ENCODE peak calls at places on chromosomes 1 and 21, in ten cellular contexts. V is cardiac fibroblast, I is Caco-2, O is HCT116, L is fibroblast of lung, W is psoas muscle, P is fibroblast of pulmonary artery, A is A673, Y is esophagus muscularis mucosa, X is PC-9. K is an unnamed sample.
A peak's percentile ranks its signal among the peaks of the same experiment; 100 is the strongest.

GRCh38 chr1:15923241-15923640 is 52.7 kb downstream of the ZBTB17 start:
- DNase-seq in V (peak; percentile 69), I (no peak), O (no peak), L (peak; percentile 49), W (no peak), P (peak; percentile 75), A (no peak), Y (no peak), X (peak; percentile 45), K (no peak)

GRCh38 chr1:234771642-234772344 is 161.8 kb upstream of the IRF2BP2 start:
- DNase-seq in V (no peak), I (no peak), O (no peak), L (no peak), W (no peak), P (no peak), A (peak; percentile 3), Y (no peak), X (peak; percentile 67), K (no peak)

GRCh38 chr1:227322376-227322775 is 4.1 kb upstream of the CDC42BPA start:
- DNase-seq in V (no peak), I (no peak), O (no peak), L (no peak), W (no peak), P (no peak), A (no peak), Y (no peak), X (no peak), K (no peak)

GRCh38 chr1:166062695-166063094 is 104.1 kb downstream of the FAM78B start:
- DNase-seq in V (no peak), I (no peak), O (no peak), L (no peak), W (no peak), P (no peak), A (no peak), Y (no peak), X (no peak), K (no peak)

GRCh38 chr1:155295942-155296267 is 5.3 kb downstream of the PKLR start:
- DNase-seq in V (no peak), I (no peak), O (no peak), L (no peak), W (no peak), P (no peak), A (no peak), Y (no peak), X (no peak), K (no peak)

GRCh38 chr1:238239343-238239742 is 348.6 kb upstream of the ZP4 start:
- DNase-seq in V (no peak), I (no peak), O (no peak), L (no peak), W (no peak), P (no peak), A (no peak), Y (no peak), X (no peak), K (no peak)

GRCh38 chr1:33055210-33055991 is 18.7 kb upstream of the AK2 start:
- DNase-seq in V (peak; percentile 95), I (peak; percentile 74), O (peak; percentile 90), L (peak; percentile 91), W (peak; percentile 88), P (peak; percentile 94), A (peak; percentile 64), Y (peak; percentile 93), X (peak; percentile 85), K (peak; percentile 94)

GRCh38 chr1:84689514-84690396 is 506 bp downstream of the SSX2IP start:
- DNase-seq in V (peak; percentile 54), I (peak; percentile 54), O (no peak), L (peak; percentile 49), W (peak; percentile 70), P (peak; percentile 50), A (peak; percentile 72), Y (peak; percentile 92), X (no peak), K (no peak)

GRCh38 chr1:64215576-64215975 is 12.2 kb downstream of the UBE2U start:
- DNase-seq in V (no peak), I (no peak), O (no peak), L (no peak), W (no peak), P (no peak), A (no peak), Y (no peak), X (no peak), K (no peak)

GRCh38 chr1:64223329-64224151 is 20.1 kb downstream of the UBE2U start:
- DNase-seq in V (peak; percentile 70), I (no peak), O (no peak), L (peak; percentile 95), W (no peak), P (peak; percentile 75), A (no peak), Y (no peak), X (peak; percentile 74), K (no peak)

GRCh38 chr1:64220241-64220640 is 16.8 kb downstream of the UBE2U start:
- DNase-seq in V (peak; percentile 49), I (no peak), O (no peak), L (peak; percentile 52), W (no peak), P (peak; percentile 20), A (no peak), Y (no peak), X (no peak), K (no peak)
- H3K4me3 ChIP-seq in V (no peak overlapping the region), I (no peak overlapping the region), O (no peak overlapping the region), L (no peak overlapping the region), W (no peak overlapping the region), P (no peak overlapping the region), A (no peak overlapping the region), Y (no peak overlapping the region), X (no peak overlapping the region), K (no peak overlapping the region)

DNA sequence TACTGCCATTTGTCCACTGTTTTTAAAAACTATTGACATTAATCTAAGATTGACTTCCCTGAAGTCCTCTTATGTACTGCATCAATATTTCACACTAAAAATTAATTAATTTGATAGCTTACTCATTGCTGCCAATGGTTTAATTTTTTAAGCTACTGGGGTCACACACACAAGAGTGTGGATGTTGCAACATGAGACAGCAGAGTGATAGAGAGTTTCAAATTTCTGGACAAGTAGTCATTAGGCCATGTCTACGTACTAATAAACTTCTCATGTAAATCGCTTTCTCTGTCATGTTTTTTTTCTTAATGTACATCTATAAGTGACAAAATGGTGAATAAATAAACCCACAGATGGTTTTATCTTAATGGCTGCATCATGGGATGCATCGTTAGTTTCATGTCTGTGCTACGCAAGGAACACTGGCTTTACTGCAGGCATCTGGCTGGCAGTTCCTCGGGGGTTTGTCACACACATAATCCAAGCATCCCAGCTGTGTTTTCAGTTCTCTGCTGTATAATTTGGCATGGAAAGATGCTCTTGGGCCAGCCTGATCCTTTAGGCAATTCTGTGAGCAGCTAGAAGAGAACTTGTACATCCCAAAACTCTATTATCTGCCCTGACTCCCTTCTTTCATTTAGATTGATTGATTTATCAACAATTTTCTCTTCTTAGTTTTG is 16.4 kb upstream of the CHODL start:
- DNase-seq in V (no peak), I (no peak), O (no peak), L (no peak), W (no peak), P (no peak), A (no peak), Y (no peak), X (no peak), K (no peak)
- TF ChIP-seq CTCF in V (no peak), I (no peak), O (no peak), L (no peak), W (no peak), P (no peak), A (no peak), Y (no peak), X (no peak), K (no peak)

DNA sequence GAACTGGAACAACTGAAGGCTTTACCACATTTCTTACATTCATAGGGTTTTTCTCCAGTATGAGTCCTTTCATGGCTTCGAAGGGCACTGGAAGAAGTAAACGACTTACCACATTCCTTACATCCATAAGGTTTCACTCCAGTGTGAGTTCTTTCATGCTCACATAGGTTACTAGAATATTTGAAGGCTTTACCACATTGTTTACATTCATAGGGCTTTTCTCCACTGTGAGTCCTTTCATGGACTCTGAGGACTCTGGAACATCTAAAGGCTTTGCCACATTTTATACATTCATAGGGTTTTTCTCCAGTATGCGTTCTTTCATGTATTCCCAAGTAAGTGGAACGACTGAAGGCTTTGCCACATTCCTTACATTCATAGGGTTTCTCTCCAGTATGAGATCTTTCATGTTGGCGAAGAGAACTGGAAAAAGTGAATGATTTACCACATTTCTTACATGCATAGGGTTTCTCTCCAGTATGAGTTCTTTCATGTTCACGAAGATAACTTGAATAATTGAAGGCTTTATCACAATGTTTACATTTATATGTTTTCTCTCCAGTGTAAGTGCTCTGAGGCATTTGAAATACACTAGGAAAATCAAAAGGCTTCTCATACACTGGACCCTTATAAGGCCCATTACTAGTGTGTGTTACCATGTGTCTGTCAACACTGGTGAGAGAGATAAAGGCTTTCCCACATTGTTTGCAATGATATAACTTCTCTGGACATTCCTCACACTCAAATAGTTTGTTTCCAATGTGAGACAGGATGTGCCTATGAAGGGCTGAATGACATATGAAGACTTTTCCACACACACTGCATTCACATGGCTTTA is 29.8 kb upstream of the ZNF695 start:
- DNase-seq in V (no peak), I (no peak), O (no peak), L (no peak), W (no peak), P (no peak), A (no peak), Y (no peak), X (no peak), K (no peak)
- H3K4me3 ChIP-seq in V (no peak overlapping the region), I (no peak overlapping the region), O (no peak overlapping the region), L (no peak overlapping the region), W (no peak overlapping the region), P (no peak overlapping the region), A (no peak overlapping the region), Y (no peak overlapping the region), X (no peak overlapping the region), K (no peak overlapping the region)

DNA sequence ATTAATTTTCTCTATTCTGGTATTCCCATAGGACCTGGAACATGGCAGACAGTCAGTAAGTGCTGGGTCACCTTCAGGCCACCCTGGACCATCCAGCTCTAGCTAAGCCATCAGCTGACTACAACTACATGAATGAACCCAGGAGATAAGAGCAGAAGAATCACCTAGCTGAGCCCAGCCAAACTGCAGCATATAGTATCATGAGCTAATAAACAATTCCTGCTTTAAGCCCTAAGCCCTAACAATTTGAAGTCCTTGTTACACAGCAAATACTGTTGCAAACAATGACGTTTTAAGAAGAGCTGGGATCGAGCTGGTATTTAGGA is 14.2 kb upstream of the CITED4 start:
- DNase-seq in V (no peak), I (no peak), O (no peak), L (no peak), W (no peak), P (no peak), A (no peak), Y (no peak), X (no peak), K (no peak)
- TF ChIP-seq CTCF in V (no peak), I (no peak), O (no peak), L (no peak), W (no peak), P (no peak), A (no peak), Y (no peak), X (no peak), K (no peak)

DNA sequence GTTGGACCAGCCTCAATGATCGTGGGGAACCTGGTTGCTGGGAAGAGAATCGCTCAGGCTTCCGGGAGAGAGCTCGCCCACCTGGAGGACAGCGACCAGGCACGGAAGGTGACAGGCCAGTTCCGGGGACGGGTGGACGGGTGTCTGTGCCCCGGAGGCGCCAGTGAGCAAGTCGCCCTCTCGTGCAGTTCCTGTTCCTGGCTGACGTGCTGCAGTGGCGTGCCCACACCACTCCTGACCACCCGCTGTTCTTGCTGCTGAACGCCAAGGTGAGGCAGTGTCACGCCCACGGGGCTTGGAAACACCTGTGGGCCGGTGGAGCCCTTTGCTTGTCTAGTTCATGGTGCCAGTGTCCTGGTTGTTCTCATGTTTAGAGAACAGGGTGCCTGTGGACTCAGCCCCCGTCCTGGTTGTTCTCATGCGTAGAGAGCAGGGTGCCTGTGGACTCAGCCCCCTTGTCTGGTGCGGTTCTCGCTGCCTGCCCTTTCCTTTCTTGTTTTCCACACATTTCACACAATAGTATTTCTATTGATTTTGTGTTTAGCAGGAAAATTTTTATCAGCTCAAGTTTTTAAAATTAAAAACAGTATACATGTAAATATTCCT is 53.1 kb downstream of the S100B start:
- DNase-seq in V (no peak), I (no peak), O (no peak), L (no peak), W (peak; percentile 53), P (no peak), A (no peak), Y (peak; percentile 92), X (no peak), K (no peak)
- H3K4me3 ChIP-seq in V (no peak overlapping the region), I (no peak overlapping the region), O (no peak overlapping the region), L (no peak overlapping the region), W (no peak overlapping the region), P (no peak overlapping the region), A (no peak overlapping the region), Y (no peak overlapping the region), X (no peak overlapping the region), K (no peak overlapping the region)

K was measured in LNCaP clone FGC.